ENCODE peak calls at places on chromosomes 16 and 17, in six cellular contexts. B, M, R, C, W and P are unnamed samples.

GRCh38 chr17:39755550-39756375 is 18.0 kb downstream of the GRB7 start:
- DNase-seq in B (no peak), M (peak; percentile 69), R (peak; percentile 25), C (no peak), W (peak; percentile 24), P (no peak)

GRCh38 chr16:66008136-66008535 is 358.4 kb upstream of the CDH5 start:
- DNase-seq in B (no peak), M (no peak), R (peak; percentile 9), C (no peak), W (no peak), P (no peak)

GRCh38 chr16:27724491-27724878 is 174.5 kb downstream of the KATNIP start:
- DNase-seq in B (no peak), M (no peak), R (no peak), C (peak; percentile 14), W (no peak), P (no peak)

GRCh38 chr17:40317345-40317873 is 8.4 kb downstream of the RARA start:
- DNase-seq in B (peak; percentile 75), M (peak; percentile 71), R (peak; percentile 87), C (no peak), W (peak; percentile 70), P (no peak)

GRCh38 chr17:37176683-37177082 is 199.1 kb upstream of the C17orf78 start:
- DNase-seq in B (no peak), M (no peak), R (peak; percentile 61), C (no peak), W (peak; percentile 55), P (no peak)

GRCh38 chr16:21101631-21102420 is 48.8 kb downstream of the DNAH3 start:
- DNase-seq in B (no peak), M (peak; percentile 12), R (peak; percentile 51), C (no peak), W (peak; percentile 20), P (no peak)

GRCh38 chr17:73658821-73659220 is 14.6 kb upstream of the SDK2 start:
- DNase-seq in B (no peak), M (no peak), R (no peak), C (no peak), W (no peak), P (no peak)

GRCh38 chr17:76246080-76247066 is 6.1 kb upstream of the RNF157 start:
- DNase-seq in B (peak; percentile 60), M (peak; percentile 74), R (peak; percentile 41), C (peak; percentile 22), W (peak; percentile 53), P (no peak)

GRCh38 chr17:80422981-80423380 is 8.0 kb downstream of the ENDOV start:
- DNase-seq in B (peak; percentile 91), M (no peak), R (no peak), C (peak; percentile 74), W (no peak), P (no peak)

GRCh38 chr17:37068266-37068665 is 119.5 kb downstream of the AATF start:
- DNase-seq in B (no peak), M (no peak), R (no peak), C (no peak), W (peak; percentile 52), P (no peak)

GRCh38 chr17:30477083-30477757 is at the start of gene GOSR1:
- DNase-seq in B (peak; percentile 96), M (peak; percentile 95), R (peak; percentile 99), C (peak; percentile 96), W (peak; percentile 95), P (peak; percentile 93)

GRCh38 chr16:23423496-23424049 is 29.4 kb downstream of the COG7 start:
- DNase-seq in B (peak; percentile 68), M (peak; percentile 85), R (peak; percentile 88), C (peak; percentile 78), W (peak; percentile 99), P (no peak)

GRCh38 chr17:11996722-11997146 is 541 bp downstream of the ZNF18 start:
- DNase-seq in B (no peak), M (peak; percentile 55), R (peak; percentile 72), C (no peak), W (peak; percentile 28), P (no peak)

GRCh38 chr17:45320349-45320930 is 3.6 kb upstream of the MAP3K14 start:
- DNase-seq in B (no peak), M (no peak), R (peak; percentile 84), C (no peak), W (peak; percentile 56), P (no peak)

GRCh38 chr17:32299579-32300158 is 34.0 kb downstream of the RHBDL3 start:
- DNase-seq in B (no peak), M (no peak), R (no peak), C (no peak), W (no peak), P (no peak)

GRCh38 chr16:54175552-54176375 is 110.8 kb downstream of the IRX3 start:
- DNase-seq in B (no peak), M (no peak), R (peak; percentile 62), C (no peak), W (no peak), P (no peak)

GRCh38 chr17:5042152-5043022 is 7.2 kb upstream of the SLC52A1 start:
- DNase-seq in B (no peak), M (no peak), R (no peak), C (no peak), W (no peak), P (no peak)

GRCh38 chr16:85612191-85612800 is 826 bp upstream of the GSE1 start:
- DNase-seq in B (peak; percentile 91), M (peak; percentile 87), R (peak; percentile 97), C (peak; percentile 94), W (peak; percentile 85), P (no peak)

GRCh38 chr17:79654960-79655382 is 44.1 kb upstream of the RBFOX3 start:
- DNase-seq in B (no peak), M (no peak), R (no peak), C (no peak), W (no peak), P (no peak)

GRCh38 chr17:80967404-80967872 is 24.2 kb upstream of the CHMP6 start:
- DNase-seq in B (peak; percentile 57), M (no peak), R (no peak), C (no peak), W (no peak), P (no peak)

GRCh38 chr16:13559624-13560023 is 360.3 kb upstream of the ERCC4 start:
- DNase-seq in B (no peak), M (no peak), R (no peak), C (no peak), W (no peak), P (no peak)

GRCh38 chr16:86718118-86718517 is 139.8 kb downstream of the FOXL1 start:
- DNase-seq in B (no peak), M (no peak), R (no peak), C (peak; percentile 52), W (peak; percentile 10), P (no peak)

GRCh38 chr16:12361016-12361415 is 384.5 kb downstream of the SNX29 start:
- DNase-seq in B (no peak), M (no peak), R (no peak), C (no peak), W (no peak), P (no peak)

GRCh38 chr16:89162314-89162713 is 9.2 kb upstream of the CDH15 start:
- DNase-seq in B (no peak), M (no peak), R (no peak), C (no peak), W (no peak), P (no peak)

DNA sequence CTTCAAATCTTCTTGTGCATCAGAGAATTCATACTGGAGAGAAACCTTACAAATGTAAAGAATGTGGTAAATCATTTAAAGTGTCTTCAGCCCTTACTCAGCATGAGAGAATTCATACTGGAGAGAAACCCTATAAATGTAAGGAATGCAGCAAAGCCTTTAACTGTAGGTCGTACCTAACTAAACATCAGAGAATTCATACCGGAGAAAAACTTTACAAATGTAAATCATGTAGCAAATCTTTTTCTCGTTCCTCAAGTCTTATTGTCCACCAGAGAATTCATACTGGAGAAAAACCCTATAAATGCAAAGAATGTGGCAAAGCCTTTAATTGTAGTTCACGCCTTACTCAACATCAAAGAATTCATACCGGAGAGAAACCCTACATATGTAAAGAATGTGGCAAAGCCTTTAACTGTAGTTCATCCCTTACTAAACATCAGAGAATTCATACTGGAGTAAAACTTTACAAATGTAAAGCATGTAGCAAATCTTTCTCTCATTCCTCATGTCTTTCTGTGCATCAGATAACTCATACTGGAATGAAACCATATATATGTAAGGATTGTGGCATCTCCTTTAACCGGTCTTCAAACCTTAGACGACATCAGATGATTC is 118.5 kb upstream of the ZNF267 start:
- DNase-seq in B (no peak), M (no peak), R (peak; percentile 1), C (no peak), W (no peak), P (no peak)
- H3K9me3 ChIP-seq in B (peaks cover 96% of the 10 kb centered on the region), M (peaks cover 94% of the 10 kb centered on the region), R (peaks cover 57% of the 10 kb centered on the region), C (peaks cover 5% of the 10 kb centered on the region), W (peaks cover 51% of the 10 kb centered on the region), P (peaks cover 94% of the 10 kb centered on the region)

GRCh38 chr17:74947041-74947754 is 11.5 kb downstream of the OTOP3 start:
- DNase-seq in B (no peak), M (no peak), R (no peak), C (no peak), W (no peak), P (no peak)

GRCh38 chr17:74949455-74950115 is 13.9 kb downstream of the OTOP3 start:
- DNase-seq in B (no peak), M (no peak), R (no peak), C (no peak), W (no peak), P (no peak)

GRCh38 chr17:74943808-74944522 is 8.3 kb downstream of the OTOP3 start:
- DNase-seq in B (no peak), M (peak; percentile 47), R (peak; percentile 25), C (no peak), W (no peak), P (no peak)

GRCh38 chr17:74946641-74947040 is 10.9 kb downstream of the OTOP3 start:
- DNase-seq in B (no peak), M (no peak), R (no peak), C (no peak), W (no peak), P (no peak)

DNA sequence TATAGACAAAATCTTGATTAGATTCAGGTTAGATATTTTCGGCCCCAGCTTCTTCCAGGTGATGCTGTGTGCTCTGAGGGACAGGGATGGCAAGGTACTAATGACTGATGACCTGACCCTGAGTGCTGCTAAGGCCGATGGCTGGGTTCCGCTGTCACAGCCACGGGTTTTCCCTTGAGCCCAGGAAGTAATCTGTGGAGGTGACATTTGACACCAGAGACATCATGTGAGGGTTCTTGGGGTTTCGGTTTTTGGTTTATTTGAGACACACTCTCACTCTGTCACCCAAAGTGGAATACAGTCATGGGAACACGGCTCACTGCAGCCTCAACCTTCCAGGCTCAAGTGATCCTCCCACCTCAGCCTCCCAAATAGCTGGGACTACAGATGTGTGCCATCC is 9.8 kb downstream of the OTOP3 start:
- DNase-seq in B (no peak), M (no peak), R (no peak), C (no peak), W (no peak), P (no peak)
- H3K27me3 ChIP-seq in B (peaks cover 5% of the 10 kb centered on the region), M (peaks cover 53% of the 10 kb centered on the region), R (peaks cover 44% of the 10 kb centered on the region), C (no peaks in the 10 kb centered on the region), W (peaks cover 53% of the 10 kb centered on the region), P (peaks cover 7% of the 10 kb centered on the region)

GRCh38 chr16:83762141-83763024 is 45.4 kb upstream of the HSBP1 start:
- DNase-seq in B (no peak), M (no peak), R (no peak), C (no peak), W (no peak), P (no peak)
- H3K4me3 ChIP-seq in B (no peak overlapping the region), M (no peak overlapping the region), R (no peak overlapping the region), C (no peak overlapping the region), W (no peak overlapping the region), P (no peak overlapping the region)

DNA sequence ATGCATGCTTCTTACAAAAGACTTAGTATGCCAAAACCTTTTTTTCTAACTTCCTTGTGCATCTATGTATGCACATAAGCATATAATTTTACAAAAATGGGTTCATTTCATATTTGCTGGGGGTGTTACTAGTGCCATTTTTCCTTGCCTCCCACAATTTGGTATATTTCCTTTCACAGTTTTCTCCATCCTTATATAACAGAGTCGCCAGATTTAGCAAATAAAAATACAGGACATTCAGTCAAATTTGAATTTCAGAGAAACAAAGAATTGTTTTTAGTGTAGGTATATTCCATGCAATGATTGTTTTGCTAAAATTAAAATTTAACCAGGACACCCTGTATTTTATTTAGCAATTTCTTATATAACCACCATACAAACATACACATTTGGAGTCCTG is 4.0 kb upstream of the FBXO39 start:
- DNase-seq in B (no peak), M (no peak), R (no peak), C (no peak), W (no peak), P (no peak)
- H3K9me3 ChIP-seq in B (peaks cover 22% of the 10 kb centered on the region), M (peaks cover 36% of the 10 kb centered on the region), R (peaks cover 5% of the 10 kb centered on the region), C (peaks cover 10% of the 10 kb centered on the region), W (peaks cover 6% of the 10 kb centered on the region), P (peaks cover 13% of the 10 kb centered on the region)